ENCODE peak calls at places on chromosomes 6 and 20, in four cellular contexts. Q is K562, Z is GM12878, L is HepG2. I is an unnamed sample.
A peak's percentile ranks its signal among the peaks of the same experiment; 100 is the strongest.

GRCh38 chr6:43396408-43397149 is 27.1 kb upstream of the ZNF318 start:
- DNase-seq in Q (no peak), Z (no peak), L (no peak), I (no peak)

GRCh38 chr20:25000268-25000801 is 7.8 kb upstream of the APMAP start:
- DNase-seq in Q (no peak), Z (no peak), L (no peak), I (no peak)

GRCh38 chr20:44460795-44461141 is 14.9 kb upstream of the TTPAL start:
- DNase-seq in Q (peak; percentile 34), Z (no peak), L (peak; percentile 73), I (no peak)

GRCh38 chr6:6688283-6688682 is 99.8 kb downstream of the LY86 start:
- DNase-seq in Z (no peak), Q (no peak), L (peak; percentile 54), I (no peak)

GRCh38 chr6:153790881-153791473 is 248.1 kb upstream of the OPRM1 start:
- DNase-seq in Q (no peak), L (peak; percentile 37), Z (no peak), I (peak; percentile 29)

GRCh38 chr6:124487778-124488431 is 474.3 kb upstream of the RNF217 start:
- DNase-seq in L (no peak), Q (no peak), Z (no peak), I (no peak)

GRCh38 chr6:13053080-13053479 is 275.3 kb downstream of the TBC1D7 start:
- DNase-seq in Z (no peak), L (no peak), Q (no peak), I (no peak)

GRCh38 chr6:21103626-21104224 is 489.8 kb upstream of the SOX4 start:
- DNase-seq in L (peak; percentile 72), Z (no peak), Q (no peak), I (no peak)

DNA sequence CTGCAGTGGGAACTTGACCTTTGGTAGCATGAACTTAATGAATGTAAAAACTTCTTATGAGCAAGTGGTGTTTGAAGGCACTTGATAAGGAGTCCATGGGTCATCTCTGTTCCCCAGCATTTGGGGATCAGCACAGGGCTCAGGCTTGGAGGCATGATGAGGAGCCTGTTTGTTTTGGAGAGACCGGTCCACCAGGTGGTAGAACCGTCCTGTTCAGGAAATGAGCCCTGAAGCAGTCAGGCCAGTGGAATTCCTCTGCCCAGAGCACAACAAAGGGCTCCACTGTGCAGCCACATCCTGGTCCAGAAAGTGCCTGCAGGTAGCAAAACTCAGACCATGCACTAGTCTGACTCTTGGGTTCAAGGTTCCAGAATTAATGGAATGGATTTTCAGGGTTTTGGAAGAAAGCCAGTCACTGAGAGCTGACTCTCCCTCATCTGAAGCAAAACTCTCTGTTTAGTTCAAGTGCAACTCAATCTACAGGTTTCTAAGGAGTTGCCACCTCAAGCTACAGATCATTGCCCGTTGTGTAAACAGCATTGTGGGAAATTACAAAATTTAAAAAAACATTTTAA is 52.3 kb upstream of the ADGRF1 start:
- DNase-seq in Q (no peak), Z (no peak), L (peak; percentile 97), I (peak; percentile 19)
- TF ChIP-seq NR2C2 in Q (no peak), Z (no peak), L (peak; percentile 56), I (no peak)

DNA sequence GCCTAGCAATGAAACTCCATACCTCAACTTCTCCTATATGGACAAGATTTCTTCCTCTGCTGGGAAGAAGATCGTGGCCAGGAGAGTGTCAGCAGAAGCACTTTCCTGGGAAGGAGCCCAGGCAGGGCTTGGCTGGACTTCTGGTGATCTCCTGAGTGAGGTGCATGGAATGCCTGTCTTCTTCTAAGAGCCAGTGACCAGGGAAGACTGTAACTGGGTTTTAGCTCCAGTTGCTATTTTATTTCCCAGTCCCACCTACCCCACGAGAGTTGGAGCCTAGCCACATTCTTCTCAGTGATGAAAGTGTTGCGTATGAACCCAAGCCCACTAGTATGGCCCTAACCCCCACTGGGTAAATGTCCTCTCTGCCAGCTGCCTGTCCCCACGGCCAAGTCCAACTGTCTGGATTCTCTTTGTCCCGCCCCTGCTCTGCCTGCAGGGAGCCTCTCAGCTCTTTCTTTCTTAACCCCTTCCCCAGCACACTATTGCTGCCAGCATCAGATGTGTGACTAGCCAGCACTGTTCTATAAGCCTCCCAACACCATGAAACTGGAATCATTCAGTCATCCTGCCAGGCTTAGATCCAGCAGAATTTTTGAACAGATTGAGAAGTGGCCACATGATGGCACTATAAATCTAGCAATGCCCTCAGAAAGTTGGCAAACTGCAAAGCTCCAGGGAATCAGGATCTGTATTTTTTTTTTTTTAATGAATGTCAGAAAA is 69.8 kb upstream of the FAM184A start:
- DNase-seq in Z (no peak), L (peak; percentile 79), Q (peak; percentile 32), I (no peak)
- TF ChIP-seq NR2C2 in Z (no peak), L (no peak), Q (no peak), I (no peak)

DNA sequence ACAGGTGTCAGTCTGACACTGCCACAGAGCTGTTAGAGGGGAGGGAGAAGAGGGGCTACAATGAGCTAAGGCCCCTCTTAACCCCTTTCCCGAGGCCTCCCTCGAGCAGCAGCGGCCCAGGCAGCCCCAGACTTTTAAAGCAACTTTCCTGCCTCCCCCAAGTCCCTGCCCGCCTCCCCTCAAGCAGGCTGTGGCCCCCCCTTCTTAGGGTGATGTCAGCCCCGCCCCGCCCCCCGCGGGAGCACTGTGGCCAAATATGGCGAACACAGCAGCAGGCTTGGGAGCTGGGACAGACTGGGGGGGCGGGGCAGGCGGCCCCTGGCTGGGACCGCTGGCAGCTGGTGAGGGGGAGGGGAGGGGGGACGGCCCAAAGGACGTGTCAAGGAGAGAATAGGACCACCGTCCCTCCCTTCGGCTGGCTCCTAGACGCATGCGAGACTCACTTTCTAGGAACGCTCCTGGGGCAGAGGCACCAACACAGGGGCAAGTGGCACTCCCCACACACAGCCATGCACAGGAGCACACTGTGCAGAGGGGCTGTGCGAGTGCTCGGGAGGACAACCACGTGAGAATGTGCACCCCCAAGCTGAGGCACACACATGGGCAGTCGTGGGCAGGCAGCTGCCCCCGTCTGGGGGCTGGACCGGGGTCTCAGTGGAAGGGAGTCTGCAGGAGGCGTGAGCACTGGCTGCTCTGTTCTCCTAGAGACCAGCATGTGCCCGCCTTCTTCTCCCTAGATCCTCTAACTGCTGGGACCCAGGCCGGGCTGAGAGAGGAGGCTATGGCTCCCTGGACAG is 6.7 kb downstream of the TEAD3 start:
- DNase-seq in Z (no peak), L (no peak), Q (peak; percentile 90), I (peak; percentile 87)
- TF ChIP-seq NR2C2 in Z (no peak), L (no peak), Q (no peak), I (no peak)

GRCh38 chr6:4113623-4114022 is 21.8 kb downstream of the ECI2 start:
- DNase-seq in L (no peak), Z (no peak), Q (no peak), I (no peak)
- TF ChIP-seq NR2C2 in L (no peak), Z (no peak), Q (no peak), I (no peak)

GRCh38 chr6:131136021-131136847 is 967 bp downstream of the AKAP7 start:
- DNase-seq in L (peak; percentile 73), Z (no peak), Q (no peak), I (no peak)
- TF ChIP-seq NR2C2 in L (peak; percentile 74), Z (no peak), Q (no peak), I (no peak)

DNA sequence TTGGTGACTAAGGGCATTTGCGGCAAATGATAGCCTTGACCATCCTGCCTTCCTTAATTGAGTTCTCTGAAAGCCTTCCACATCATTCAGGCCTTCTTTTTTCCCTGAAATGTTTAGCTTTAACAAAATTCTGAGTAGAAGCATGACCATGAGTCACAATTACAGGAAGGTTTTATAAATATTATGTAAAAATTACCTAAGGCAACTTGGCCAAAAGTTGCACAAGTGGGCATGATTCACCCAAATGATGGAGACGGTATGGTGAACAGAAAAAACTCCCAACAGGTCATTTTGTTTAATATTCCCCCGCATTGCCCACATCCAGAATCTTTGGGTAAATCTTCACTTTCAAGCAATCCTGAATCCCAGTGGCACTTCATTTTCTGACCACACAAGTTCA is 37.0 kb downstream of the MC3R start:
- DNase-seq in Z (no peak), Q (no peak), L (no peak), I (no peak)
- TF ChIP-seq NR2C2 in Z (no peak), Q (no peak), L (no peak), I (no peak)

DNA sequence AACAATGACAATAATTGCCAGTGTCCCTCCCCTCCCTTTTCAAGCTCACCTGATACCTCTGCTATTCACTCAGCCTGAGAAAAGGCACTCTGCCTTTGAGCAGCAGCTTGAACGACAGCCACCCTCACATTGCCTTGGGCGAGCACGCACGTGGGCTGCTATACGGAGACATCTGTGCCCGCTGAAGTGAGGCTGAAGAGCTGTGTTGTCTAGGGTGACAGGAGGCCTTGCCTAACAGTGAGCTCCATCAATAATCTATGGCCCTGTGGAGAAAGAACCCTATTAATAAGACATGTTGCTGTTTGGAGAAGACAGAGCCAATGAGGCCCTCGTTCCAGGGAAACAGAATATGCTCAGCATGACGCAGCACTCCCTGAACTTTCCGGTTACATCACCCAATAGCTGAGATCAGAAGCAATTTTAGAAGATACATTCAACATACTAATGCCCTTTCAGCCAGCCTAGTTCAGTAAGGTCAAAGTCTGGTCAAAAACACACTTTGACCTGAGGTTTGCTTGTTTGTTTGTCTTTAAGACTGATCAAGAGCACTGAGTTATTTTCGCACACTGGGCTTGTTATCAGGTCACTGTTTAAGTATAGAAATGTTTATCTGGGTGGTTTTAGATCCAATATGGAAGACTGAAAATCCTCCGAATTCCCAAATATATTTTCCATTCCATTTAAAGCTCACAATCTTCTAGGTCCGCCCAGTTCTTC is 30.6 kb downstream of the RBM24 start:
- DNase-seq in L (peak; percentile 98), Z (no peak), Q (peak; percentile 38), I (no peak)
- TF ChIP-seq NR2C2 in L (peak; percentile 92), Z (no peak), Q (peak; percentile 50), I (no peak)